ENCODE peak calls at places on chromosomes 16 and 17, in five cellular contexts. N is NCI-H1048; K is amniotic epithelial cell; Q is T-cell; H is stimulated activated CD4-positive, alpha-beta T cell treated with anti-CD3 and anti-CD28 coated beads, TNF-alpha, amount 100 ng/mL, for 24 hours. P is an unnamed sample.

GRCh38 chr16:11399261-11399831 is 54.1 kb downstream of the RMI2 start:
- DNase-seq in H (no peak), Q (no peak), N (no peak), K (no peak), P (no peak)

GRCh38 chr17:65855245-65855644 is 293.8 kb upstream of the AXIN2 start:
- DNase-seq in H (no peak), Q (no peak), N (no peak), K (peak), P (no peak)

GRCh38 chr17:27888072-27888471 is 5.1 kb downstream of the LYRM9 start:
- DNase-seq in N (no peak), K (no peak), Q (no peak), H (no peak), P (no peak)

GRCh38 chr17:11797803-11798202 is 199.5 kb downstream of the ZNF18 start:
- DNase-seq in Q (no peak), K (no peak), H (no peak), N (no peak), P (peak)

GRCh38 chr17:64741038-64741641 is 79.0 kb upstream of the SMURF2 start:
- DNase-seq in H (no peak), K (no peak), N (no peak), Q (no peak), P (no peak)

GRCh38 chr17:10036511-10037061 is 131.5 kb upstream of the RCVRN start:
- DNase-seq in N (no peak), K (no peak), H (no peak), Q (no peak), P (peak)

GRCh38 chr17:50787106-50787505 is 19.8 kb upstream of the ANKRD40CL start:
- DNase-seq in K (no peak), H (no peak), Q (no peak), N (no peak), P (no peak)

GRCh38 chr17:2402517-2402916 is 1.7 kb upstream of the MNT start:
- DNase-seq in Q (no peak), H (no peak), N (no peak), K (no peak), P (no peak)

GRCh38 chr17:49700956-49701355 is 6.8 kb downstream of the SLC35B1 start:
- DNase-seq in H (no peak), N (no peak), K (no peak), Q (no peak), P (no peak)

GRCh38 chr17:38554430-38555350 is 51.1 kb downstream of the SRCIN1 start:
- DNase-seq in N (no peak), Q (no peak), H (no peak), K (peak), P (no peak)

GRCh38 chr16:72848759-72849664 is 198.9 kb downstream of the ZFHX3 start:
- DNase-seq in K (peak), H (no peak), Q (no peak), N (no peak), P (peak)

GRCh38 chr16:69404275-69404805 is 18.5 kb upstream of the TERF2 start:
- DNase-seq in N (no peak), H (no peak), Q (no peak), K (peak), P (peak)

GRCh38 chr16:19179890-19180490 is 11.9 kb downstream of the SYT17 start:
- DNase-seq in Q (peak), N (no peak), H (no peak), K (peak), P (peak)

GRCh38 chr17:8056232-8056975 is 17.5 kb downstream of the ALOX15B start:
- DNase-seq in H (no peak), K (peak), Q (no peak), N (no peak), P (peak)

GRCh38 chr17:2453325-2453724 is 52.5 kb upstream of the MNT start:
- DNase-seq in H (no peak), K (no peak), Q (no peak), N (no peak), P (no peak)

GRCh38 chr17:21513012-21513570 is 136.9 kb downstream of the KCNJ12 start:
- DNase-seq in Q (peak), K (peak), H (peak), N (peak), P (peak)

GRCh38 chr16:10130482-10130996 is 51.7 kb downstream of the GRIN2A start:
- DNase-seq in K (no peak), N (no peak), H (no peak), Q (no peak), P (no peak)

GRCh38 chr17:5763595-5763994 is 179.3 kb upstream of the NLRP1 start:
- DNase-seq in H (no peak), N (no peak), Q (no peak), K (no peak), P (no peak)

GRCh38 chr17:72580321-72581127 is 459.7 kb downstream of the SOX9 start:
- DNase-seq in H (no peak), K (no peak), N (no peak), Q (no peak), P (peak)

GRCh38 chr16:14608604-14609003 is 21.5 kb downstream of the PARN start:
- DNase-seq in Q (no peak), N (no peak), H (no peak), K (peak), P (peak)

GRCh38 chr16:15775209-15775608 is 81.6 kb downstream of the MYH11 start:
- DNase-seq in K (peak), Q (no peak), H (no peak), N (no peak), P (peak)

GRCh38 chr16:59385953-59386352 is 651.8 kb upstream of the GOT2 start:
- DNase-seq in K (peak), N (no peak), H (no peak), Q (no peak), P (no peak)

GRCh38 chr17:78737332-78737731 is 44.7 kb downstream of the CYTH1 start:
- DNase-seq in N (no peak), H (no peak), K (peak), Q (no peak), P (no peak)

GRCh38 chr16:66444049-66444481 is 17.0 kb downstream of the BEAN1 start:
- DNase-seq in Q (no peak), K (no peak), N (no peak), H (no peak), P (no peak)

GRCh38 chr16:67396159-67396774 is 3.0 kb upstream of the TPPP3 start:
- DNase-seq in Q (no peak), N (no peak), H (no peak), K (peak), P (no peak)

GRCh38 chr16:68128577-68129305 is 43.6 kb downstream of the NFATC3 start:
- DNase-seq in H (no peak), Q (no peak), N (no peak), K (no peak), P (no peak)

GRCh38 chr17:68533887-68534700 is 21.9 kb downstream of the PRKAR1A start:
- DNase-seq in N (no peak), H (no peak), K (peak), Q (no peak), P (peak)

GRCh38 chr16:23679274-23679985 is 741 bp downstream of the PLK1 start:
- DNase-seq in N (no peak), H (no peak), K (peak), Q (no peak), P (no peak)

GRCh38 chr17:44900894-44901293 is 1.6 kb upstream of the EFTUD2 start:
- DNase-seq in K (peak), Q (no peak), H (no peak), N (no peak), P (peak)

GRCh38 chr17:50588391-50589111 is 28.0 kb downstream of the CACNA1G start:
- DNase-seq in Q (no peak), H (no peak), K (no peak), N (no peak), P (no peak)

GRCh38 chr16:852451-853185 is 52.1 kb upstream of the GNG13 start:
- DNase-seq in Q (no peak), K (no peak), H (no peak), N (no peak), P (no peak)

GRCh38 chr16:11136600-11136999 is 119.4 kb downstream of the SOCS1 start:
- DNase-seq in Q (no peak), K (no peak), H (no peak), N (no peak), P (peak)

GRCh38 chr16:4534151-4534790 is 4.3 kb downstream of the CDIP1 start:
- DNase-seq in H (no peak), K (no peak), N (no peak), Q (no peak), P (no peak)

GRCh38 chr17:50106393-50107131 is 11.4 kb downstream of the PDK2 start:
- DNase-seq in Q (no peak), H (no peak), K (no peak), N (no peak), P (no peak)

P was measured in SK-MEL-5.